ENCODE peak calls at places on chromosomes 4 and X, in five cellular contexts. V is T follicular helper cell; R is cardiac fibroblast; Q is HEK293T; F is activated T-cell treated with anti-CD3 and anti-CD28 coated beads, Interleukin-2, amount 50 U/mL, for 72 hours. L is an unnamed sample.

GRCh38 chr4:6396696-6397236 is 75.6 kb downstream of the PPP2R2C start:
- DNase-seq in R (no peak), V (no peak), F (no peak), Q (no peak), L (no peak)

GRCh38 chrX:103382893-103383292 is 6.6 kb downstream of the BEX3 start:
- DNase-seq in V (no peak), F (no peak), R (no peak), Q (no peak), L (no peak)

GRCh38 chrX:153665726-153666306 is 7.8 kb downstream of the PNCK start:
- DNase-seq in F (no peak), Q (no peak), V (no peak), R (no peak), L (no peak)

GRCh38 chr4:166143227-166143626 is 270.2 kb downstream of the TLL1 start:
- DNase-seq in R (no peak), F (peak; percentile 0), V (peak; percentile 3), Q (no peak), L (peak; percentile 7)

GRCh38 chrX:134622056-134622812 is 36.0 kb downstream of the PLAC1 start:
- DNase-seq in Q (no peak), F (peak; percentile 32), V (no peak), R (peak; percentile 83), L (peak; percentile 76)

GRCh38 chr4:54998991-54999390 is 126.4 kb downstream of the KDR start:
- DNase-seq in V (no peak), Q (no peak), R (peak; percentile 89), F (no peak), L (peak; percentile 26)

GRCh38 chr4:72352746-72353145 is 216.3 kb downstream of the ADAMTS3 start:
- DNase-seq in V (no peak), Q (no peak), R (peak; percentile 23), F (no peak), L (no peak)

GRCh38 chrX:143115466-143115865 is 89.7 kb downstream of the SPANXN4 start:
- DNase-seq in Q (no peak), F (no peak), V (no peak), R (no peak), L (no peak)

GRCh38 chrX:26783512-26784225 is 567.7 kb downstream of the MAGEB5 start:
- DNase-seq in R (peak; percentile 42), Q (peak; percentile 32), F (peak; percentile 4), V (no peak), L (peak; percentile 5)

GRCh38 chr4:121791481-121791880 is 9.6 kb upstream of the EXOSC9 start:
- DNase-seq in Q (no peak), F (no peak), R (no peak), V (no peak), L (peak; percentile 79)

GRCh38 chr4:82017680-82018079 is 356.1 kb downstream of the HNRNPD start:
- DNase-seq in V (no peak), F (no peak), Q (peak; percentile 26), R (peak; percentile 24), L (peak; percentile 7)

GRCh38 chr4:60452259-60452658 is 747.9 kb upstream of the ADGRL3 start:
- DNase-seq in V (no peak), R (no peak), Q (no peak), F (no peak), L (no peak)

GRCh38 chrX:43882294-43882681 is at the start of gene MAOB:
- DNase-seq in Q (peak; percentile 53), F (peak; percentile 34), V (no peak), R (no peak), L (no peak)

GRCh38 chrX:110734894-110735541 is 60.6 kb downstream of the CHRDL1 start:
- DNase-seq in F (no peak), R (peak; percentile 41), V (no peak), Q (no peak), L (no peak)

GRCh38 chr4:73440653-73441052 is 4.6 kb downstream of the AFP start:
- DNase-seq in R (no peak), V (no peak), Q (no peak), F (no peak), L (no peak)

GRCh38 chr4:177041356-177041755 is 248.6 kb upstream of the VEGFC start:
- DNase-seq in F (no peak), R (no peak), Q (no peak), V (no peak), L (no peak)

GRCh38 chrX:41090568-41091238 is 5.5 kb downstream of the USP9X start:
- DNase-seq in V (no peak), Q (no peak), F (no peak), R (no peak), L (peak; percentile 11)

GRCh38 chr4:123555500-123556273 is 159.1 kb downstream of the SPRY1 start:
- DNase-seq in F (no peak), R (peak; percentile 99), Q (peak; percentile 48), V (no peak), L (peak; percentile 95)

GRCh38 chr4:169225058-169225751 is 45.6 kb downstream of the SH3RF1 start:
- DNase-seq in Q (no peak), R (peak; percentile 93), F (no peak), V (no peak), L (peak; percentile 79)

GRCh38 chr4:150632639-150633038 is 50.7 kb downstream of the MAB21L2 start:
- DNase-seq in V (no peak), Q (no peak), F (no peak), R (no peak), L (no peak)

GRCh38 chrX:13140007-13140406 is 95.6 kb upstream of the FAM9C start:
- DNase-seq in Q (no peak), V (no peak), F (no peak), R (no peak), L (no peak)

GRCh38 chr4:87121332-87122065 is 98.9 kb downstream of the KLHL8 start:
- DNase-seq in V (no peak), R (peak; percentile 24), F (no peak), Q (no peak), L (no peak)

GRCh38 chr4:124904723-124905390 is 192.3 kb upstream of the ANKRD50 start:
- DNase-seq in F (no peak), Q (no peak), R (no peak), V (no peak), L (no peak)

GRCh38 chrX:68196939-68197791 is 236.1 kb downstream of the OPHN1 start:
- DNase-seq in F (peak; percentile 7), Q (peak; percentile 74), V (no peak), R (peak; percentile 56), L (peak; percentile 34)

GRCh38 chr4:66555301-66555700 is 885.0 kb upstream of the EPHA5 start:
- DNase-seq in R (peak; percentile 85), F (no peak), V (no peak), Q (no peak), L (peak; percentile 68)

GRCh38 chr4:10504510-10504909 is 47.3 kb upstream of the ZNF518B start:
- DNase-seq in Q (no peak), V (no peak), F (no peak), R (no peak), L (no peak)

GRCh38 chr4:98352403-98352802 is 91.2 kb downstream of the RAP1GDS1 start:
- DNase-seq in V (no peak), R (peak; percentile 46), F (no peak), Q (no peak), L (no peak)

GRCh38 chrX:68669094-68669830 is 21.8 kb downstream of the STARD8 start:
- DNase-seq in F (no peak), R (peak; percentile 22), V (no peak), Q (peak; percentile 38), L (no peak)

GRCh38 chrX:82125103-82125502 is 923.2 kb downstream of the SH3BGRL start:
- DNase-seq in R (no peak), V (no peak), Q (no peak), F (no peak), L (no peak)

GRCh38 chr4:96946552-96946951 is 1106.7 kb downstream of the PDHA2 start:
- DNase-seq in Q (no peak), R (no peak), V (no peak), F (no peak), L (no peak)